ENCODE peak calls at places on chromosome 4, in four cellular contexts. R, J, S and D are unnamed samples.

GRCh38 chr4:1730532-1731135 is 9.3 kb downstream of the TACC3 start:
- DNase-seq in R (no peak), J (no peak), S (no peak), D (no peak)

GRCh38 chr4:141275834-141276233 is 55.1 kb downstream of the ZNF330 start:
- DNase-seq in R (no peak), J (no peak), S (no peak), D (no peak)

GRCh38 chr4:55733874-55734437 is 85.6 kb upstream of the EXOC1L start:
- DNase-seq in R (peak; percentile 73), J (peak; percentile 8), S (no peak), D (peak; percentile 17)

GRCh38 chr4:117375101-117375500 is 289.7 kb upstream of the TRAM1L1 start:
- DNase-seq in R (no peak), J (no peak), S (no peak), D (no peak)

GRCh38 chr4:110270492-110271197 is 72.2 kb upstream of the ELOVL6 start:
- DNase-seq in R (no peak), J (no peak), S (no peak), D (no peak)

GRCh38 chr4:163744861-163745260 is 250.4 kb downstream of the TMA16 start:
- DNase-seq in R (no peak), J (no peak), S (peak; percentile 57), D (no peak)

GRCh38 chr4:88204882-88205281 is 46.4 kb upstream of the ABCG2 start:
- DNase-seq in R (no peak), J (no peak), S (no peak), D (no peak)

GRCh38 chr4:36288727-36289126 is 7.3 kb downstream of the DTHD1 start:
- DNase-seq in R (no peak), J (no peak), S (no peak), D (no peak)

GRCh38 chr4:184782731-184783472 is 42.9 kb downstream of the ACSL1 start:
- DNase-seq in R (no peak), J (no peak), S (no peak), D (no peak)

GRCh38 chr4:177505171-177505615 is 63.0 kb upstream of the AGA start:
- DNase-seq in R (peak; percentile 19), J (no peak), S (no peak), D (no peak)

GRCh38 chr4:73944061-73944875 is 37.6 kb downstream of the PF4 start:
- DNase-seq in R (peak; percentile 30), J (no peak), S (no peak), D (peak; percentile 11)

GRCh38 chr4:54586343-54586953 is 71.3 kb upstream of the KIT start:
- DNase-seq in R (peak; percentile 28), J (no peak), S (no peak), D (no peak)

GRCh38 chr4:30495261-30496050 is 224.7 kb upstream of the PCDH7 start:
- DNase-seq in R (no peak), J (no peak), S (no peak), D (no peak)

GRCh38 chr4:121599049-121599448 is 97.7 kb downstream of the ANXA5 start:
- DNase-seq in R (no peak), J (no peak), S (no peak), D (no peak)

GRCh38 chr4:87009095-87009648 is 74.4 kb downstream of the AFF1 start:
- DNase-seq in R (no peak), J (no peak), S (no peak), D (no peak)

GRCh38 chr4:170005472-170005871 is 20.7 kb downstream of the MFAP3L start:
- DNase-seq in R (no peak), J (no peak), S (no peak), D (no peak)

DNA sequence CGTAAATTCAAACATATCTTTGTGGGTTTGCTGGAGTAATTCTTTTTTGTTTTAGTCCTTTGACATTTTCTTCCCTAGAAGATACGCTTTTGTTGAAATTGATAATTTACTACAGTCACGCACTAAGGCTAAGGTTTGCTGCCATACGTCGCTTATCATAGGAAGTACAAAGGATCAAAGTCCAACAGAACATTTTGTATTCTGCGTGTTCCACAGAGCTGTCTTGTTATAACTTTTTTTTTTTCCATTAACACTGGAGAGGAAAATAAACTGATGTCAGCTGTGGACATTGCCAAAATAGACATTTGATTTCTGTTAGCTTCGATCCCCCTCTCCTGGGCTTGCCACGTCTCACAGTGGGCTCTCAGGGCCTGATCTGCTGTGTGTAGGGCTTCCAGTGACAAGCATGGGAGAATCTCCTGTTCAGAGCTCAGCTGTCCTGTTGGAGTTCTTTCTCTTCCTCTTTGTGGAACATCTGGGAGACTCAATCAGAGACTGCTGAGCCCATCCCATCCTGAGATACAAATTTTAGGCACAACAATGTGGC is 93.3 kb downstream of the SPATA18 start:
- DNase-seq in R (no peak), J (peak; percentile 16), S (no peak), D (no peak)
- TF ChIP-seq REST in R (no peak), J (no peak), S (no peak), D (no peak)

GRCh38 chr4:145619639-145619996 is 433 bp downstream of the MMAA start:
- DNase-seq in R (no peak), J (peak; percentile 81), S (peak; percentile 45), D (peak; percentile 29)
- TF ChIP-seq SIN3A in R (no peak), J (no peak), S (no peak), D (no peak)

GRCh38 chr4:105996845-105997244 is 101.6 kb downstream of the NPNT start:
- DNase-seq in R (peak; percentile 73), J (no peak), S (no peak), D (no peak)
- TF ChIP-seq TAF1 in R (no peak), J (no peak), S (no peak), D (no peak)

DNA sequence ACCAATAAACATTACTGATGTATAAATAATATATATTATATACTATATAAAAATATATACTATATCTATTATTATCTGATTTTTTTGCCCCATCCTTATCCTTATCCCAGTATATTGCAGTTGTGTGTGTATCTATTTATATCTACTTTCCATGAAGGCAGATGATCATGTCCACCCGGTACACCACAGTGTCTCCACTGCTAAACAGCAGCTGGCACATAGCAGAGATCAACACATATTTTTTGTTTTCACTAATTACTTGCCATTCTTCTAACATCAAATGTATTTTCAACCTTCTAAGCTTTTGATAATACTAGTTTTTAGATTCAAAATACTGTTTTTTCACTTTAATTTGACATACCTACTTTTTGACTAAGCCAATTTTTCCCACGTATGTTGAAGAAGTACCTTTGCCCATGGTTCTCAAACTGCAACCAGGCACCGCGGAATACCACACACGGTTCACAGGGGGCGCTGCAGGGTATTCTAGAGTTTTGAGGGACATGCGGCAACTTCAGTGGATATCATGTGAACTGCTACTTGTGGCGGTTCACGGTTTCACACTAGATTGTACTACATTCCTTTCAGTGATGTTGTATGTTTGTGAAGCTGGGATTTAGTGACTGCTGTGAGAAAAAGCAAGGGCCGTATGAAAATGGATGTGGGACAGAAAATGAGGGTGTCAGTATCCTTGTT is 182.5 kb upstream of the NPY2R start:
- DNase-seq in R (peak; percentile 7), J (peak; percentile 48), S (no peak), D (no peak)
- TF ChIP-seq REST in R (no peak), J (no peak), S (no peak), D (no peak)

GRCh38 chr4:143406523-143406922 is 69.8 kb downstream of the GAB1 start:
- DNase-seq in R (peak; percentile 20), J (peak; percentile 4), S (no peak), D (no peak)
- TF ChIP-seq SIN3A in R (no peak), J (no peak), S (no peak), D (no peak)

DNA sequence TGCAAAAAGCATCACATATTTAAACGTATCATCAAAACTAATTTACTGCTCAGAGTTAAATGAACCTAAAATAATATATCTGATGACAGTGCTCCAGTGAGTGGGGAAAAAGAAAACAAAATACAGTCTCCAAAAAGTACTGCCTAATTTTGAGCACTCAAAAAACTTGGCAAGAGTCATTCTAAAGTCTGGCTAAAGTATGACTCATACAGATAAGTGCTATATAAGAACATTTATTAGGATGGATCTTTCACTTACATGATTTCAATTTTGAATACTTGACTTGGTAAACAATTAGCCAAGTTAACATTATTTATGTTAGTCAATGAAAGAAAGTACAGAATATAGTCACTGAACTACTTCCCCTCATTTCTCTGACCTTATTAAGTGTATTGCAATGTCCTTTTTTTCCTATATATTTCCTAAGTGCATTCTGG is 27.2 kb downstream of the FBXO8 start:
- DNase-seq in R (no peak), J (no peak), S (no peak), D (no peak)
- TF ChIP-seq TAF1 in R (no peak), J (no peak), S (no peak), D (no peak)

GRCh38 chr4:3248811-3249661 is at the start of gene MSANTD1:
- DNase-seq in R (no peak), J (no peak), S (no peak), D (peak; percentile 58)
- TF ChIP-seq REST in R (no peak), J (no peak), S (no peak), D (no peak)

GRCh38 chr4:108529984-108530901 is 90.1 kb upstream of the RPL34 start:
- DNase-seq in R (no peak), J (no peak), S (no peak), D (no peak)
- TF ChIP-seq SIN3A in R (no peak), J (no peak), S (no peak), D (no peak)

GRCh38 chr4:22969314-22969896 is 276.7 kb downstream of the GBA3 start:
- DNase-seq in R (no peak), J (peak; percentile 8), S (no peak), D (no peak)
- TF ChIP-seq TAF1 in R (no peak), J (no peak), S (no peak), D (no peak)